ENCODE peak calls at places on chromosomes 13 and 19, in four cellular contexts. One of them, this sample, is unnamed.
A peak's percentile ranks its signal among the peaks of the same experiment; 100 is the strongest.

GRCh38 chr13:27665333-27665732 is 43.6 kb downstream of the POLR1D start:
- DNase-seq in stomach: no peak
- DNase-seq in effector memory CD4-positive, alpha-beta T cell: no peak
- DNase-seq in cardiac muscle cell: no peak
- DNase-seq in this sample: no peak

GRCh38 chr19:10404888-10405808 is 1.8 kb upstream of the CDC37 start:
- DNase-seq in stomach: no peak
- DNase-seq in effector memory CD4-positive, alpha-beta T cell: no peak
- DNase-seq in cardiac muscle cell: no peak
- DNase-seq in this sample: no peak

GRCh38 chr13:91308299-91308698 is 39.2 kb upstream of the MIR17HG start:
- DNase-seq in stomach: no peak
- DNase-seq in effector memory CD4-positive, alpha-beta T cell: no peak
- DNase-seq in cardiac muscle cell: no peak
- DNase-seq in this sample: no peak

GRCh38 chr19:37914908-37915307 is 7.9 kb downstream of the SIPA1L3 start:
- DNase-seq in stomach: no peak
- DNase-seq in effector memory CD4-positive, alpha-beta T cell: no peak
- DNase-seq in cardiac muscle cell: no peak
- DNase-seq in this sample: no peak

GRCh38 chr13:49303533-49304252 is 56.0 kb downstream of the CDADC1 start:
- DNase-seq in stomach: peak; percentile 71
- DNase-seq in effector memory CD4-positive, alpha-beta T cell: no peak
- DNase-seq in cardiac muscle cell: no peak
- DNase-seq in this sample: no peak

GRCh38 chr19:49847731-49848696 is 2.9 kb upstream of the PTOV1 start:
- DNase-seq in stomach: no peak
- DNase-seq in effector memory CD4-positive, alpha-beta T cell: no peak
- DNase-seq in cardiac muscle cell: peak; percentile 90
- DNase-seq in this sample: peak; percentile 84

GRCh38 chr13:90613076-90613795 is 734.3 kb upstream of the MIR17HG start:
- DNase-seq in stomach: no peak
- DNase-seq in effector memory CD4-positive, alpha-beta T cell: no peak
- DNase-seq in cardiac muscle cell: no peak
- DNase-seq in this sample: peak; percentile 13

GRCh38 chr13:111629933-111630332 is 309.5 kb downstream of the TEX29 start:
- DNase-seq in stomach: no peak
- DNase-seq in effector memory CD4-positive, alpha-beta T cell: no peak
- DNase-seq in cardiac muscle cell: no peak
- DNase-seq in this sample: no peak

GRCh38 chr19:10290439-10290875 is 705 bp downstream of the ICAM5 start:
- DNase-seq in stomach: no peak
- DNase-seq in effector memory CD4-positive, alpha-beta T cell: no peak
- DNase-seq in cardiac muscle cell: no peak
- DNase-seq in this sample: no peak

GRCh38 chr19:45423033-45423588 is 606 bp downstream of the ERCC1 start:
- DNase-seq in stomach: no peak
- DNase-seq in effector memory CD4-positive, alpha-beta T cell: no peak
- DNase-seq in cardiac muscle cell: no peak
- DNase-seq in this sample: no peak

GRCh38 chr13:24271611-24272451 is 37.5 kb upstream of the C1QTNF9 start:
- DNase-seq in stomach: peak; percentile 70
- DNase-seq in effector memory CD4-positive, alpha-beta T cell: peak; percentile 63
- DNase-seq in cardiac muscle cell: peak; percentile 90
- DNase-seq in this sample: peak; percentile 56

GRCh38 chr19:49333426-49334288 is 1.5 kb upstream of the CD37 start:
- DNase-seq in stomach: peak; percentile 29
- DNase-seq in effector memory CD4-positive, alpha-beta T cell: peak; percentile 59
- DNase-seq in cardiac muscle cell: peak; percentile 31
- DNase-seq in this sample: no peak

GRCh38 chr13:97107815-97108534 is 113.7 kb upstream of the OXGR1 start:
- DNase-seq in stomach: no peak
- DNase-seq in effector memory CD4-positive, alpha-beta T cell: no peak
- DNase-seq in cardiac muscle cell: peak; percentile 56
- DNase-seq in this sample: no peak

GRCh38 chr13:39913339-39913738 is 257.9 kb downstream of the COG6 start:
- DNase-seq in stomach: no peak
- DNase-seq in effector memory CD4-positive, alpha-beta T cell: no peak
- DNase-seq in cardiac muscle cell: no peak
- DNase-seq in this sample: no peak

GRCh38 chr19:17262557-17262956 is 2.0 kb downstream of the USHBP1 start:
- DNase-seq in stomach: no peak
- DNase-seq in effector memory CD4-positive, alpha-beta T cell: no peak
- DNase-seq in cardiac muscle cell: no peak
- DNase-seq in this sample: no peak

GRCh38 chr19:31338069-31338767 is 11.0 kb downstream of the TSHZ3 start:
- DNase-seq in stomach: no peak
- DNase-seq in effector memory CD4-positive, alpha-beta T cell: no peak
- DNase-seq in cardiac muscle cell: peak; percentile 94
- DNase-seq in this sample: no peak

DNA sequence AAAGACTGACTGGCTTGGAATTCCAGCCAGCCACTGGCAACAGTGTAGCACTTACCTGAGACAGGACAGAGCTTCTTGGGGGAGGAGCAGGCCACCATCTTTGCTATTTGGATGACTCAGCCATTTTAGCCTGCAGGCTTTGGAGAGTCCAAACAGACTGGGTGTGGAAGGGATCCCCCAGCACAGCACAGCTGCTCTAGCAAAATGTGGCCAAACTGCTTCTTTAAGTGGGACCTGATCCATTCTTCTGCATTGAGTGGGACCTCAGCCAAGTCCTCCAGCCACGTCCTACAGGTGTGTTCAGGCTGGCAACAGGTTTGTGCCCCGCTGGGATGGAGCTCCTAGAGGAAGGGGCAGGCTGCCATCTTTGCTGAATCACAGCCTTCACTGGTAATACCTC is 80.0 kb downstream of the NDFIP2 start:
- DNase-seq in stomach: no peak
- DNase-seq in effector memory CD4-positive, alpha-beta T cell: no peak
- DNase-seq in cardiac muscle cell: no peak
- DNase-seq in this sample: peak; percentile 30
- H3K4me1 ChIP-seq in stomach: no peaks in the 10 kb centered on the region
- H3K4me1 ChIP-seq in effector memory CD4-positive, alpha-beta T cell: no peaks in the 10 kb centered on the region
- H3K4me1 ChIP-seq in cardiac muscle cell: no peaks in the 10 kb centered on the region
- H3K4me1 ChIP-seq in this sample: no peaks in the 10 kb centered on the region

GRCh38 chr13:105513448-105513847 is 1022.0 kb downstream of the EFNB2 start:
- DNase-seq in stomach: no peak
- DNase-seq in effector memory CD4-positive, alpha-beta T cell: no peak
- DNase-seq in cardiac muscle cell: no peak
- DNase-seq in this sample: no peak
- H3K4me1 ChIP-seq in stomach: no peaks in the 10 kb centered on the region
- H3K4me1 ChIP-seq in effector memory CD4-positive, alpha-beta T cell: no peaks in the 10 kb centered on the region
- H3K4me1 ChIP-seq in cardiac muscle cell: no peaks in the 10 kb centered on the region
- H3K4me1 ChIP-seq in this sample: no peaks in the 10 kb centered on the region

DNA sequence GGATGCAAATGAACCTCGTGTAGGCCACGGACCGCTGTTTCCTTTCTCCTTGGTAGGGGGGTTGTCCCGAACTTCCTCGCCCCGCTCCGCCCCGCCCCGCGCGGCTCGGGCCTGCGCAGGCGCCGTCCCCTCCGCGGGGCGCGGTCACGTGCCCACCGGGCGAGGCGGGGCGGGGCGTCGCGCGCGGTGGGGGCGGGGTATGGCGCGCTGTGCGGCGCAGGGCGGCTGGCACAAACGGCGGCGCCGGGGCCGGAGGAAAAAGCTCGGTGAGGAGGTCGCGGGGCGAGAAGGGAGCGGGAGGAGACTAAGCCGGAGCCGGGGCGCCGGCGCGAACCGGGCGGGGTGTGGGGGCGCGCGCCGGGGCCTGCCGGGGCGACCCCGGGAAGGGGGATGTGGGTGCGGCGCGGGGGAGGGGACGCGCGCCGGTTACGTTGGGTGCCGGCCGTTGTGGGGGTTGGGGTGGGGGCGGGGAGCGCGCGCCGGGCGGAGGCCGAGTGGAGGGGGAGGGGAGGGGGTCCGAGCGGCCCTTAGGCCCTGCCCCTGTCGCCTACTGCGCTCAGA is at the start of gene EGLN2:
- DNase-seq in stomach: no peak
- DNase-seq in effector memory CD4-positive, alpha-beta T cell: no peak
- DNase-seq in cardiac muscle cell: no peak
- DNase-seq in this sample: no peak
- H3K4me1 ChIP-seq in stomach: peaks cover 52% of the 10 kb centered on the region
- H3K4me1 ChIP-seq in effector memory CD4-positive, alpha-beta T cell: peaks cover 43% of the 10 kb centered on the region
- H3K4me1 ChIP-seq in cardiac muscle cell: peaks cover 39% of the 10 kb centered on the region
- H3K4me1 ChIP-seq in this sample: peaks cover 16% of the 10 kb centered on the region

GRCh38 chr19:35743640-35744306 is 1.4 kb downstream of the U2AF1L4 start:
- DNase-seq in stomach: no peak
- DNase-seq in effector memory CD4-positive, alpha-beta T cell: no peak
- DNase-seq in cardiac muscle cell: no peak
- DNase-seq in this sample: no peak
- H3K4me1 ChIP-seq in stomach: peaks cover 60% of the 10 kb centered on the region
- H3K4me1 ChIP-seq in effector memory CD4-positive, alpha-beta T cell: peaks cover 44% of the 10 kb centered on the region
- H3K4me1 ChIP-seq in cardiac muscle cell: peaks cover 3% of the 10 kb centered on the region
- H3K4me1 ChIP-seq in this sample: no peaks in the 10 kb centered on the region

DNA sequence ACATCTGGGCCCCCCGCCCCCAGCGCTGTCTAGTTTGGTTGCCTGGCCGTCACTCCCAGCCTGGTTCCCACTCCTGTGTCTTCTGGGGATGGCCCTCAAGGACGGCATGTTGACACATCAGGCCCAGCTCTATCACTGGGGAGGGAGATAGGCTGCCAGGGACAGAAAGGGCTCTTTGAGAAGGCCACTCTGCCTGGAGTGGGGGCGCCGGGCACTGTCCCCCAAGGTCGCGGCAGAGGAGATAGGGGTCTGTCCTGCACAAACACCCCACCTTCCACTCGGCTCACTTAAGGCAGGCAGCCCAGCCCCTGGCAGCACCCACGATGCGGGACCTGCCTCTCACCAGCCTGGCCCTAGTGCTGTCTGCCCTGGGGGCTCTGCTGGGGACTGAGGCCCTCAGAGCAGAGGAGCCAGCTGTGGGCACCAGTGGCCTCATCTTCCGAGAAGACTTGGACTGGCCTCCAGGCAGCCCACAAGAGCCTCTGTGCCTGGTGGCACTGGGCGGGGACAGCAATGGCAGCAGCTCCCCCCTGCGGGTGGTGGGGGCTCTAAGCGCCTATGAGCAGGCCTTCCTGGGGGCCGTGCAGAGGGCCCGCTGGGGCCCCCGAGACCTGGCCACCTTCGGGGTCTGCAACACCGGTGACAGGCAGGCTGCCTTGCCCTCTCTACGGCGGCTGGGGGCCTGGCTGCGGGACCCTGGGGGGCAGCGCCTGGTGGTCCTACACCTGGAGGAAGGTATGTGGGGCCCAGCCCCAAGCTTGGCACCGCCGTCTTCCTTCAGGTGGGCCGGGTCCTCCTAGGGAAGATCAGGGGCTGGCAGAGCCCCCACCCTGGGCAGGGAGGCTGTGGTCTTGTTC is at the start of gene AMH:
- DNase-seq in stomach: no peak
- DNase-seq in effector memory CD4-positive, alpha-beta T cell: no peak
- DNase-seq in cardiac muscle cell: no peak
- DNase-seq in this sample: no peak
- H3K4me1 ChIP-seq in stomach: peaks cover 55% of the 10 kb centered on the region
- H3K4me1 ChIP-seq in effector memory CD4-positive, alpha-beta T cell: peaks cover 37% of the 10 kb centered on the region
- H3K4me1 ChIP-seq in cardiac muscle cell: peaks cover 3% of the 10 kb centered on the region
- H3K4me1 ChIP-seq in this sample: no peaks in the 10 kb centered on the region

GRCh38 chr13:42720858-42721219 is 60.5 kb upstream of the FAM216B start:
- DNase-seq in stomach: no peak
- DNase-seq in effector memory CD4-positive, alpha-beta T cell: no peak
- DNase-seq in cardiac muscle cell: no peak
- DNase-seq in this sample: no peak
- H3K4me1 ChIP-seq in stomach: no peaks in the 10 kb centered on the region
- H3K4me1 ChIP-seq in effector memory CD4-positive, alpha-beta T cell: no peaks in the 10 kb centered on the region
- H3K4me1 ChIP-seq in cardiac muscle cell: peaks cover 5% of the 10 kb centered on the region
- H3K4me1 ChIP-seq in this sample: peaks cover 7% of the 10 kb centered on the region

DNA sequence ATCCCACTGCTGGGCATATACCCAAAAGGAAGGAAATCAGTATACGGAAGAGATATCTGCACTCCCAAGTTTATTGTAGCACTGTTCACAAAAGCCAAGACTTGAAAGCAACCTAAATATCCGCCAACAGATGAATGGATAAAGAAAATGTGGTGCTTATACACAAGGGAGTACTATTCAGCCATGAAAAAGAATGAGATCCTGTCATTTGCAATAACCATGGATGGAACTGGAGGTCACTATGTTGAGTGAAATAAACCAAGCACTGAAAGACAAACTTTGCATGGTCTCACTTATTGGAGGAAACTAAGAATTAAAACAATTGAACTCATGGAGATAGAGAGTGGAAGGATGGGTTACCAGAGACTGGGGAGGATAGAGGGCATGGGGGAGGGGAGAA is 6.5 kb upstream of the SIGLEC14 start:
- DNase-seq in stomach: no peak
- DNase-seq in effector memory CD4-positive, alpha-beta T cell: no peak
- DNase-seq in cardiac muscle cell: no peak
- DNase-seq in this sample: no peak
- H3K4me1 ChIP-seq in stomach: peaks cover 8% of the 10 kb centered on the region
- H3K4me1 ChIP-seq in effector memory CD4-positive, alpha-beta T cell: no peaks in the 10 kb centered on the region
- H3K4me1 ChIP-seq in cardiac muscle cell: no peaks in the 10 kb centered on the region
- H3K4me1 ChIP-seq in this sample: no peaks in the 10 kb centered on the region

GRCh38 chr19:55250262-55251036 is 8.4 kb downstream of the PPP6R1 start:
- DNase-seq in stomach: no peak
- DNase-seq in effector memory CD4-positive, alpha-beta T cell: no peak
- DNase-seq in cardiac muscle cell: no peak
- DNase-seq in this sample: no peak
- H3K4me1 ChIP-seq in stomach: peaks cover 84% of the 10 kb centered on the region
- H3K4me1 ChIP-seq in effector memory CD4-positive, alpha-beta T cell: peaks cover 60% of the 10 kb centered on the region
- H3K4me1 ChIP-seq in cardiac muscle cell: peaks cover 9% of the 10 kb centered on the region
- H3K4me1 ChIP-seq in this sample: no peaks in the 10 kb centered on the region

This sample was measured in foreskin keratinocyte.